ENCODE peak calls at places on chromosomes 4 and X, in ten cellular contexts. N is brain microvascular endothelial cell, U is A549, X is neural progenitor cell, J is Peyer's patch, G is left ventricle myocardium inferior, F is GM12878, I is lower lobe of right lung, E is uterus, Z is ovary. K is an unnamed sample.

GRCh38 chr4:90357117-90357710 is 230.0 kb downstream of the CCSER1 start:
- DNase-seq in U (peak), X (peak), N (peak), G (no peak), J (no peak), E (no peak), I (no peak), Z (no peak), F (no peak), K (peak)

GRCh38 chrX:3129256-3129655 is 88.0 kb downstream of the ARSF start:
- DNase-seq in F (no peak), Z (no peak), I (no peak), E (no peak), N (no peak), U (no peak), J (no peak), X (no peak), G (no peak), K (peak)

GRCh38 chr4:3009422-3009821 is 46.1 kb downstream of the GRK4 start:
- DNase-seq in I (no peak), Z (no peak), G (no peak), U (peak), E (no peak), X (peak), F (no peak), J (no peak), N (no peak), K (peak)

GRCh38 chr4:112509243-112510190 is 6.5 kb downstream of the NEUROG2 start:
- DNase-seq in J (no peak), I (no peak), X (peak), Z (no peak), N (no peak), G (no peak), E (no peak), U (no peak), F (no peak), K (no peak)

GRCh38 chr4:8697826-8698225 is 105.3 kb downstream of the CPZ start:
- DNase-seq in Z (no peak), I (no peak), X (no peak), G (no peak), U (no peak), E (no peak), F (no peak), J (no peak), N (no peak), K (no peak)

GRCh38 chr4:138114434-138114833 is 127.7 kb downstream of the SLC7A11 start:
- DNase-seq in J (no peak), X (no peak), U (no peak), I (no peak), N (no peak), G (no peak), F (peak), E (no peak), Z (no peak), K (no peak)

GRCh38 chrX:123121241-123121640 is 62.8 kb upstream of the GRIA3 start:
- DNase-seq in I (no peak), U (no peak), J (no peak), G (no peak), Z (no peak), F (no peak), X (no peak), E (no peak), N (peak), K (no peak)

GRCh38 chr4:158540125-158540907 is 18.6 kb downstream of the RXFP1 start:
- DNase-seq in J (no peak), G (no peak), F (no peak), E (no peak), N (no peak), X (no peak), Z (no peak), I (no peak), U (no peak), K (peak)

GRCh38 chr4:76588268-76588667 is 153.2 kb downstream of the SHROOM3 start:
- DNase-seq in U (no peak), E (no peak), F (no peak), N (no peak), J (no peak), I (no peak), Z (no peak), X (peak), G (no peak), K (no peak)

GRCh38 chr4:121900132-121900983 is 30.1 kb upstream of the BBS7 start:
- DNase-seq in J (no peak), U (peak), I (no peak), N (peak), G (no peak), X (peak), F (peak), E (peak), Z (no peak), K (peak)

GRCh38 chrX:49063715-49064114 is 4.9 kb downstream of the CCDC120 start:
- DNase-seq in U (no peak), X (no peak), J (no peak), N (no peak), Z (peak), I (no peak), E (no peak), F (no peak), G (no peak), K (no peak)

GRCh38 chr4:152165146-152165545 is 370.7 kb downstream of the FBXW7 start:
- DNase-seq in X (no peak), F (no peak), U (peak), Z (no peak), N (no peak), J (no peak), G (no peak), I (no peak), E (no peak), K (no peak)

GRCh38 chr4:19888587-19888986 is 363.1 kb upstream of the SLIT2 start:
- DNase-seq in F (no peak), G (no peak), E (no peak), J (no peak), I (no peak), X (no peak), U (no peak), N (no peak), Z (no peak), K (no peak)

GRCh38 chr4:6972911-6973310 is 63.3 kb downstream of the TBC1D14 start:
- DNase-seq in G (no peak), E (no peak), F (no peak), Z (no peak), I (no peak), X (peak), U (no peak), J (no peak), N (peak), K (no peak)

GRCh38 chr4:153179100-153179499 is 25.1 kb upstream of the TRIM2 start:
- DNase-seq in J (no peak), G (no peak), F (no peak), Z (no peak), I (no peak), U (no peak), N (no peak), E (no peak), X (no peak), K (no peak)

GRCh38 chrX:65707153-65707552 is 39.7 kb downstream of the MSN start:
- DNase-seq in X (no peak), F (no peak), G (no peak), U (no peak), I (no peak), N (no peak), J (no peak), Z (no peak), E (no peak), K (no peak)

GRCh38 chrX:49199906-49200771 is at the start of gene SYP:
- DNase-seq in I (peak), G (peak), E (peak), Z (peak), U (peak), N (peak), F (no peak), X (peak), J (peak), K (peak)

GRCh38 chrX:123648028-123648810 is 84.6 kb downstream of the THOC2 start:
- DNase-seq in E (no peak), N (peak), G (no peak), I (peak), Z (no peak), J (peak), U (peak), F (no peak), X (peak), K (no peak)

GRCh38 chr4:120318447-120318846 is 251.8 kb upstream of the MAD2L1 start:
- DNase-seq in I (no peak), N (no peak), J (no peak), E (no peak), G (no peak), F (no peak), Z (no peak), U (no peak), X (peak), K (no peak)
- H3K27ac ChIP-seq in I (no peak), N (no peak), J (no peak), E (no peak), G (no peak), F (no peak), Z (no peak), U (no peak), X (no peak), K (no peak)

DNA sequence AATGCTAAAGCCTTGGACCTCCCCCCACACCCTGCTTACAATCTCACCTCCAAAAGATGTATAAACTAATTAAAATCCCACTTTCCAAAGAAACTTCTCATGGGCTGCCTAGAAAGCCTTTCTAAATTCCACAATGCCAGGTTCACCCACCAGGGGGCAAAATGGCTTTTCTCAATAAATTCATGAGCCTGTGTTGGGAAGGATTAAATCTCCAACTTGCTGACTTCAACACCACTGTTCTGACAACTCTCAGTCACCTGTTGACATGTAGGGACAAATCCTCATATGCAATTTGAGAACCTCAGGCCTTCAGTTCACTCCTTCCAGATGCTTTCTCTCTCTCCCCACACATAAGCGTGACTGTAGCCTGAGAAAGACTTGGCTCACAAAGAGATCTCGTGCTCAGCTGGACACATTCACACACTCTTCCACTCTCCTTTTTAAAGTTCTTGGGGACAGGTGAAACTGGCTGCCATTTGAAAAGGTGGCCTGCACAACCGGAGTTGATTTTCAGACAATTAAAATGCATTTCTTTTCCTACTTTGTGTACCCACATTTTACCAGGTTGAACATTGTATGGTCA is 88.6 kb upstream of the PRPS2 start:
- DNase-seq in N (no peak), E (no peak), F (no peak), I (no peak), Z (no peak), J (no peak), G (no peak), U (peak), X (peak), K (no peak)
- TF ChIP-seq CTCF in N (peak), E (no peak), F (peak), I (no peak), Z (no peak), J (no peak), G (no peak), U (peak), X (peak), K (no peak)

DNA sequence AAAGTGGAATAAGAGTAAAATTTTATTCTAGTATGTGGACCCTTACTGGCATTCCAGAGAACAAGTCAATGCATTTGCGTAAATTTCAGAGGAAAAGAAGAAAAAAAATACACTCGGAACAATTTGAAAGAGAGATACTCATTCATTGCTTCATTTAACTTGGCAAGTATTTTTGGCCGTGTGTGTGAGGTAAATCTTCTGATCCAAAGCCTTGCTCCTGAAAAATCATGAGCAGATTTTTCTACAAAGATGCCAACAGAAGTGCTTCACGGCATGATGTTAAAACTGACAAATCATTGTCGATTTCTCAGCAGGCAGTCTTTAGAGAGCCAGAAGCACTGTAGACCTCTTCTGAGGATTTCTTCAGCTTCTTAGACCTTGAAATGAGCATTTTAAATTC is 194.0 kb downstream of the COX18 start:
- DNase-seq in E (no peak), X (no peak), G (no peak), I (no peak), N (no peak), F (no peak), J (no peak), U (no peak), Z (no peak), K (no peak)
- H3K27ac ChIP-seq in E (peak), X (no peak), G (peak), I (no peak), N (no peak), F (no peak), J (no peak), U (no peak), Z (no peak), K (no peak)

GRCh38 chr4:108512615-108513505 is 107.5 kb upstream of the RPL34 start:
- DNase-seq in Z (peak), U (peak), J (no peak), I (no peak), X (peak), G (peak), E (peak), N (peak), F (no peak), K (peak)
- TF ChIP-seq CTCF in Z (no peak), U (no peak), J (no peak), I (peak), X (peak), G (peak), E (peak), N (peak), F (no peak), K (peak)

GRCh38 chr4:86031927-86032326 is 327.9 kb downstream of the MAPK10 start:
- DNase-seq in G (no peak), I (no peak), X (no peak), U (no peak), J (no peak), E (no peak), Z (no peak), N (no peak), F (no peak), K (no peak)
- H3K27ac ChIP-seq in G (peak), I (peak), X (no peak), U (no peak), J (no peak), E (peak), Z (no peak), N (no peak), F (no peak), K (peak)

K was measured in RWPE1.